ENCODE peak calls at places on chromosomes 16 and 17, in four cellular contexts. One of them, this sample, is unnamed.

GRCh38 chr17:36610472-36610871 is 9.1 kb downstream of the MRM1 start:
- DNase-seq in LNCaP clone FGC: no peak
- DNase-seq in lung: no peak
- DNase-seq in lower leg skin: no peak
- DNase-seq in this sample: no peak

GRCh38 chr16:53546988-53547391 is 44.0 kb upstream of the AKTIP start:
- DNase-seq in lung: no peak
- DNase-seq in lower leg skin: no peak
- DNase-seq in LNCaP clone FGC: no peak
- DNase-seq in this sample: no peak

GRCh38 chr17:27473748-27474609 is 17.7 kb downstream of the KSR1 start:
- DNase-seq in LNCaP clone FGC: peak
- DNase-seq in lung: peak
- DNase-seq in lower leg skin: no peak
- DNase-seq in this sample: peak

GRCh38 chr16:77290451-77291110 is 91.4 kb downstream of the SYCE1L start:
- DNase-seq in lower leg skin: no peak
- DNase-seq in lung: no peak
- DNase-seq in LNCaP clone FGC: no peak
- DNase-seq in this sample: no peak

GRCh38 chr17:5929721-5930120 is 140.5 kb upstream of the WSCD1 start:
- DNase-seq in LNCaP clone FGC: no peak
- DNase-seq in lower leg skin: no peak
- DNase-seq in lung: no peak
- DNase-seq in this sample: no peak

GRCh38 chr17:29930399-29931010 is 477 bp upstream of the SSH2 start:
- DNase-seq in LNCaP clone FGC: no peak
- DNase-seq in lower leg skin: no peak
- DNase-seq in lung: no peak
- DNase-seq in this sample: no peak

GRCh38 chr17:81128338-81128737 is 37.0 kb upstream of the PVALEF start:
- DNase-seq in lower leg skin: no peak
- DNase-seq in LNCaP clone FGC: no peak
- DNase-seq in lung: no peak
- DNase-seq in this sample: no peak

GRCh38 chr17:83071966-83072562 is 7.3 kb upstream of the METRNL start:
- DNase-seq in lower leg skin: no peak
- DNase-seq in lung: no peak
- DNase-seq in LNCaP clone FGC: no peak
- DNase-seq in this sample: no peak

GRCh38 chr17:45137561-45138305 is 2.2 kb downstream of the ACBD4 start:
- DNase-seq in lung: no peak
- DNase-seq in lower leg skin: no peak
- DNase-seq in LNCaP clone FGC: no peak
- DNase-seq in this sample: no peak

GRCh38 chr16:54203384-54203783 is 83.2 kb downstream of the IRX3 start:
- DNase-seq in lower leg skin: peak
- DNase-seq in lung: no peak
- DNase-seq in LNCaP clone FGC: no peak
- DNase-seq in this sample: no peak

GRCh38 chr16:49021136-49021535 is 260.5 kb downstream of the CBLN1 start:
- DNase-seq in lower leg skin: no peak
- DNase-seq in LNCaP clone FGC: no peak
- DNase-seq in lung: no peak
- DNase-seq in this sample: no peak

GRCh38 chr17:9839433-9839832 is 13.7 kb downstream of the GLP2R start:
- DNase-seq in lung: no peak
- DNase-seq in LNCaP clone FGC: no peak
- DNase-seq in lower leg skin: peak
- DNase-seq in this sample: no peak

GRCh38 chr17:2053380-2054261 is 1.3 kb upstream of the HIC1 start:
- DNase-seq in lung: no peak
- DNase-seq in lower leg skin: peak
- DNase-seq in LNCaP clone FGC: no peak
- DNase-seq in this sample: peak

GRCh38 chr17:66567234-66568170 is 265.1 kb downstream of the PRKCA start:
- DNase-seq in lower leg skin: peak
- DNase-seq in LNCaP clone FGC: peak
- DNase-seq in lung: peak
- DNase-seq in this sample: peak

GRCh38 chr16:49590166-49590871 is 216.7 kb downstream of the C16orf78 start:
- DNase-seq in LNCaP clone FGC: no peak
- DNase-seq in lung: no peak
- DNase-seq in lower leg skin: peak
- DNase-seq in this sample: no peak

GRCh38 chr17:32741381-32741780 is 135.5 kb downstream of the MYO1D start:
- DNase-seq in lower leg skin: no peak
- DNase-seq in lung: no peak
- DNase-seq in LNCaP clone FGC: no peak
- DNase-seq in this sample: no peak

GRCh38 chr17:72430611-72431432 is 310.0 kb downstream of the SOX9 start:
- DNase-seq in LNCaP clone FGC: no peak
- DNase-seq in lung: no peak
- DNase-seq in lower leg skin: no peak
- DNase-seq in this sample: no peak

GRCh38 chr16:24775455-24775854 is 46.0 kb downstream of the TNRC6A start:
- DNase-seq in lower leg skin: no peak
- DNase-seq in lung: peak
- DNase-seq in LNCaP clone FGC: peak
- DNase-seq in this sample: no peak

GRCh38 chr16:21116148-21116693 is 34.4 kb downstream of the DNAH3 start:
- DNase-seq in LNCaP clone FGC: no peak
- DNase-seq in lung: no peak
- DNase-seq in lower leg skin: peak
- DNase-seq in this sample: peak

GRCh38 chr17:35795007-35795870 is at the start of gene MMP28:
- DNase-seq in lower leg skin: peak
- DNase-seq in lung: peak
- DNase-seq in LNCaP clone FGC: no peak
- DNase-seq in this sample: no peak

GRCh38 chr17:6374761-6375312 is 60.1 kb downstream of the AIPL1 start:
- DNase-seq in lung: no peak
- DNase-seq in LNCaP clone FGC: no peak
- DNase-seq in lower leg skin: peak
- DNase-seq in this sample: no peak

GRCh38 chr17:55394357-55395021 is 27.1 kb downstream of the MMD start:
- DNase-seq in lung: no peak
- DNase-seq in LNCaP clone FGC: no peak
- DNase-seq in lower leg skin: no peak
- DNase-seq in this sample: no peak

GRCh38 chr16:84928679-84929420 is 82.5 kb downstream of the ZDHHC7 start:
- DNase-seq in lung: no peak
- DNase-seq in lower leg skin: peak
- DNase-seq in LNCaP clone FGC: no peak
- DNase-seq in this sample: no peak

GRCh38 chr17:62098623-62099231 is 33.6 kb upstream of the MED13 start:
- DNase-seq in LNCaP clone FGC: no peak
- DNase-seq in lung: no peak
- DNase-seq in lower leg skin: peak
- DNase-seq in this sample: peak

GRCh38 chr17:81094744-81095607 is 60.0 kb downstream of the BAIAP2 start:
- DNase-seq in lower leg skin: peak
- DNase-seq in LNCaP clone FGC: no peak
- DNase-seq in lung: peak
- DNase-seq in this sample: peak

GRCh38 chr16:9092282-9092962 is 978 bp downstream of the HAPSTR1 start:
- DNase-seq in lung: peak
- DNase-seq in LNCaP clone FGC: no peak
- DNase-seq in lower leg skin: peak
- DNase-seq in this sample: peak

GRCh38 chr17:81641825-81642489 is 5.0 kb downstream of the TSPAN10 start:
- DNase-seq in LNCaP clone FGC: no peak
- DNase-seq in lung: no peak
- DNase-seq in lower leg skin: no peak
- DNase-seq in this sample: no peak

GRCh38 chr16:13070268-13070667 is 168.9 kb downstream of the SHISA9 start:
- DNase-seq in lower leg skin: peak
- DNase-seq in LNCaP clone FGC: no peak
- DNase-seq in lung: no peak
- DNase-seq in this sample: no peak

GRCh38 chr17:59746849-59747445 is 39.5 kb downstream of the VMP1 start:
- DNase-seq in lower leg skin: no peak
- DNase-seq in lung: no peak
- DNase-seq in LNCaP clone FGC: no peak
- DNase-seq in this sample: peak

GRCh38 chr16:54286330-54287017 is at the start of gene IRX3:
- DNase-seq in lung: peak
- DNase-seq in lower leg skin: peak
- DNase-seq in LNCaP clone FGC: peak
- DNase-seq in this sample: no peak

GRCh38 chr17:35086164-35086563 is 22.7 kb upstream of the RFFL start:
- DNase-seq in lower leg skin: no peak
- DNase-seq in lung: no peak
- DNase-seq in LNCaP clone FGC: no peak
- DNase-seq in this sample: no peak

GRCh38 chr16:86971251-86971650 is 345.9 kb downstream of the C16orf95 start:
- DNase-seq in lung: no peak
- DNase-seq in lower leg skin: no peak
- DNase-seq in LNCaP clone FGC: no peak
- DNase-seq in this sample: no peak

GRCh38 chr17:14014647-14015046 is 54.7 kb upstream of the COX10 start:
- DNase-seq in lower leg skin: no peak
- DNase-seq in LNCaP clone FGC: no peak
- DNase-seq in lung: no peak
- DNase-seq in this sample: no peak

GRCh38 chr16:10911267-10911666 is 31.0 kb downstream of the DEXI start:
- DNase-seq in lower leg skin: no peak
- DNase-seq in lung: no peak
- DNase-seq in LNCaP clone FGC: no peak
- DNase-seq in this sample: no peak
- TF ChIP-seq CTCF in lower leg skin: peak
- TF ChIP-seq CTCF in lung: no peak
- TF ChIP-seq CTCF in LNCaP clone FGC: no peak
- TF ChIP-seq CTCF in this sample: no peak

DNA sequence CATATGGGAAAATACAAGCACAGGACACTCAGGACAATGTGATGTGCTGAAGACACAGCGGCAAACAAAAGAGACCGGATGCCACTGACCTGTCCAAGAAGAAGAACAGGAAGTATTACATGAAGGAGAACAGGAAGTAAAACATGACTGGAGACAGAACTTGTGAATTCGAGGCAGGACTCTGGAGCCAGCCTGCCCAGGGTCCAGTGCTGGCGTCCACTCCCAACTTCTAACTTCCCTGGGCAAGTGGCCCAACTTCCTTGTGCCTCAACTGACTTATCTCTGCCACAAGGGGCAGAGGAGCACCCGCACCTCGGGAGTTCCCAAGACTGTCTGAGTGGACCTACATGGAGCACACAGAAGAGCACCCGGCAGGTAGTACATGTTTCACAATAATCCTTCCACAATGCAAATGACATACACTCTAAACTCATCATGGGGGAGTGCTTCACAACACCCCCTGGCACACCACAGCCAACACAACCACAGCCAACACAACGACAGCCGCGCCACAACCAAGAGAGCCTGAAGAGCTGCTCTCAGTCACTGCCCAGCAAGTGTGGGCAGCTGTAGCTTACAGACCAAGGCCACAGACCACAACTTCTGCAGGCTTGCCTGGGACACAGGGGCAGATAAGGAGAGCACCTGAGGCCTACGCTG is 36.6 kb downstream of the ANKRD11 start:
- DNase-seq in lung: no peak
- DNase-seq in lower leg skin: no peak
- DNase-seq in LNCaP clone FGC: peak
- DNase-seq in this sample: no peak
- TF ChIP-seq CTCF in lung: no peak
- TF ChIP-seq CTCF in lower leg skin: no peak
- TF ChIP-seq CTCF in LNCaP clone FGC: peak
- TF ChIP-seq CTCF in this sample: peak

DNA sequence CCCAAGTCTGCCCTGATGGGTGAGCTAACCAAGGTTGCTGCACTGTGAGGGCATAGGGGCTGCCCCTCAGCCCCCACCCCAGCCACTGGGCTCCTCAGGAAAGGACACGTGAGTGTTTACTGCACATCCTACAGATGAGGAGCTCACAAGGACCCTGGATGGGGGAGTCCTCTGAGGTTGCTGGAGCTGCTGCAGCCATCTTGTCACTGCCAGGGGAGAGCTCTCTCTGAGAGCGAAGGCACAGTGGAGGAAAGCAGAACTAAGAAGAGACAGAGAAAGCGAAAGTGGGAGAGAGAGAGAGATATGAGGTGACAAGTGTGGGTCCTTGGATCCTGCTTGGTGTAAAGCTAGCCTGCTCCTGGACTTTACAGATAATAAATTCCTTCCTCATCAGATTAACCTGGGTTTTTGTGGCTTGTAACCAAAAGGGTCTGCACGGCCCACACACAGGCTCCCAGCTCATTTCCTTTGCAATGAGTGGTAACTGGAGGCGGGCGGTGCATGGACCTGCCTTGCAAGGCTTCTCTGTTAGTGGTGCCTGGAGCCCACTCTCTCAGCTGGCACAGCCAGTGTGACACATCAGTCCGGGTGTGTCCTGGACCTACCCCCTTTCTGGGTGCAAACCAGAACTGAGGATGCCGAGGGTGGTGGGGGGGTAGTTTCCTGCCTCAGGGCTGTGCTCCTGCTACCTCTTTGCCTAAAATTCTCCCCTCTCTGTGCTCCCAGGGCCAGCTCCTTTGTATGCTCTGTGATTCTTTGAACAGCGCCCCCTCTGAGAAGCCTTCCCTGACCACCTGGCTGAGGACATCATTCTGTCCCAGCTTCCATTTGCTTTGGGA is 14.2 kb downstream of the SNX20 start:
- DNase-seq in lung: no peak
- DNase-seq in lower leg skin: no peak
- DNase-seq in LNCaP clone FGC: no peak
- DNase-seq in this sample: no peak
- TF ChIP-seq CTCF in lung: no peak
- TF ChIP-seq CTCF in lower leg skin: no peak
- TF ChIP-seq CTCF in LNCaP clone FGC: no peak
- TF ChIP-seq CTCF in this sample: no peak

GRCh38 chr17:7588553-7589203 is 1.2 kb downstream of the SOX15 start:
- DNase-seq in lung: no peak
- DNase-seq in LNCaP clone FGC: no peak
- DNase-seq in lower leg skin: no peak
- DNase-seq in this sample: no peak

GRCh38 chr17:7586673-7587419 is 3.0 kb downstream of the SOX15 start:
- DNase-seq in LNCaP clone FGC: no peak
- DNase-seq in lung: no peak
- DNase-seq in lower leg skin: no peak
- DNase-seq in this sample: peak

GRCh38 chr17:7587831-7588230 is 2.1 kb downstream of the SOX15 start:
- DNase-seq in lower leg skin: no peak
- DNase-seq in LNCaP clone FGC: no peak
- DNase-seq in lung: no peak
- DNase-seq in this sample: no peak

GRCh38 chr17:7589204-7589868 is 558 bp downstream of the SOX15 start:
- DNase-seq in lower leg skin: peak
- DNase-seq in lung: peak
- DNase-seq in LNCaP clone FGC: peak
- DNase-seq in this sample: peak

DNA sequence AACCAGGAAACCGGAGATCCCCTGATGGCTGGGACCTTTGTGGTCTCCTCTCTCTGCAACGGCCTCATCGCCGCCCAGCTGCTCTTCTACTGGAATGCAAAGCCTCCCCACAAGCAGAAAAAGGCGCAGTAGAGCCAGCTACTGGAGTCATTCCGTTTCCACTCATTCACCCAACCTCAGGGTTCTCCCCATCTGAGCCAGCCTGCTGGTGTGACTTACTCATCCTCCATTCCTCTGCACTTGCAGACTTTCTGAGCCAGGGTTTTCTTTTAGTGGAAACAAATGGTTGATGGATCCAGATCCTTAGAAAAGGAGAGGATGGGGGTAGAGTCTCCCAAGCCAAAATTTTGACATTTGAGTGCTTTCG is 2.5 kb downstream of the SOX15 start:
- DNase-seq in lower leg skin: no peak
- DNase-seq in LNCaP clone FGC: no peak
- DNase-seq in lung: no peak
- DNase-seq in this sample: no peak
- TF ChIP-seq CTCF in lower leg skin: no peak
- TF ChIP-seq CTCF in LNCaP clone FGC: no peak
- TF ChIP-seq CTCF in lung: no peak
- TF ChIP-seq CTCF in this sample: no peak

This sample was measured in OCI-LY7.